ENCODE peak calls at places on chromosomes 4 and X, in four cellular contexts. K, L, B and Q are unnamed samples.

GRCh38 chr4:125315571-125316390 is 1.0 kb downstream of the FAT4 start:
- DNase-seq in K (peak; percentile 18), L (no peak), B (no peak), Q (peak; percentile 18)

GRCh38 chr4:88818650-88819470 is 121.2 kb upstream of the NAP1L5 start:
- DNase-seq in K (peak; percentile 56), L (peak; percentile 15), B (peak; percentile 47), Q (peak; percentile 10)

GRCh38 chr4:40553995-40554394 is 75.7 kb downstream of the RBM47 start:
- DNase-seq in K (no peak), L (no peak), B (peak; percentile 31), Q (no peak)

GRCh38 chrX:154748712-154749339 is 2.1 kb downstream of the GAB3 start:
- DNase-seq in K (peak; percentile 32), L (no peak), B (peak; percentile 85), Q (peak; percentile 56)

GRCh38 chr4:26171953-26172352 is 148.9 kb upstream of the RBPJ start:
- DNase-seq in K (no peak), L (no peak), B (no peak), Q (no peak)

GRCh38 chr4:156923525-156923924 is 48.1 kb downstream of the PDGFC start:
- DNase-seq in K (no peak), L (no peak), B (no peak), Q (no peak)

GRCh38 chr4:77636902-77637301 is 31.3 kb downstream of the CXCL13 start:
- DNase-seq in K (peak; percentile 83), L (no peak), B (peak; percentile 51), Q (peak; percentile 28)

GRCh38 chr4:97639961-97640360 is 503.3 kb downstream of the STPG2 start:
- DNase-seq in K (no peak), L (no peak), B (no peak), Q (no peak)

GRCh38 chrX:11040405-11040804 is 70.7 kb upstream of the HCCS start:
- DNase-seq in K (no peak), L (no peak), B (no peak), Q (no peak)

GRCh38 chrX:25034889-25035288 is 19.1 kb upstream of the ARX start:
- DNase-seq in K (peak; percentile 4), L (no peak), B (peak; percentile 29), Q (no peak)

GRCh38 chr4:65623509-65623908 is 46.8 kb downstream of the EPHA5 start:
- DNase-seq in K (no peak), L (no peak), B (no peak), Q (peak; percentile 13)
- TF ChIP-seq JUNB in K (no peak), L (no peak), B (no peak), Q (no peak)

GRCh38 chr4:47213539-47213938 is 182.2 kb downstream of the GABRB1 start:
- DNase-seq in K (no peak), L (no peak), B (no peak), Q (no peak)

GRCh38 chr4:47215759-47216158 is 184.4 kb downstream of the GABRB1 start:
- DNase-seq in K (no peak), L (no peak), B (no peak), Q (no peak)

GRCh38 chr4:47213106-47213505 is 181.7 kb downstream of the GABRB1 start:
- DNase-seq in K (no peak), L (no peak), B (no peak), Q (no peak)

GRCh38 chr4:47210828-47211227 is 179.5 kb downstream of the GABRB1 start:
- DNase-seq in K (no peak), L (no peak), B (no peak), Q (no peak)

DNA sequence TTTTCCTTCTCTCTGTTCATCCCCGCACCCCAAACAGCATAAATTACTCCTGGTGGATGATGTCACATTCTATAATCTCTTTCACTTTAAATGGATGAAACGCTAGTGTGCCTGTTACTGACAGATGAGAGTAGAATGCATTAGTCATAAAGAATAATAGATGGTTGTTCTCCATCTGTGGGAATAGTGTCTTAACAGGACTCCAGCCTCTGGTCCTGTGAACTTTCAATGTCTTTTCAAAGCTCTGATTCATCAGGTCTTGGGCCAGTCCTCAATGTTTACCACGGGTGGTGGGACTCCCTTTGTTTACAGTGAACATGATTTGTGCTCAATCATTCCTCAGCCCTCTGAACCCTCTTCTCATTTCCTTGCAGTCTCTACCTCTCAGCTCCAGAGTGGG is 182.6 kb downstream of the GABRB1 start:
- DNase-seq in K (peak; percentile 16), L (no peak), B (no peak), Q (no peak)
- TF ChIP-seq MYC in K (no peak), L (no peak), B (no peak), Q (no peak)

DNA sequence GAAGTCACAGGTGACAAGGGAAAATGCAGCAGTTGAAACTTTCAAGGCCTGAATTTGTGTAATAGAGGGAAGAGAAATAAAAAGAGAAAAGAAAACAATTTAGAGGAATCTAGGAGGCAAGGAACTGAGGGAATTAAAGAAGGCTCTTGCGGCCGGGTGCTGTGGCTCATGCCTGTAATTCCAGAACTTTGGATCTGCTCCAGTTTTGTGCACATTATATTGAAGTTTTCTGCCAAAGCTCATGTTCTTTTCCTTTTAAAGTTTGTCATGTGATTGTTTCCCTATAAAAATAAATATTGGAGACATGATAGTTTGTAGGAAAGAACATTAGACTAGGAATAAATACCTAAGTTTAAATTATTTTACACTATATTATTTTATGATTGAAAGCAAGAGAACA is 433.9 kb upstream of the CPEB2 start:
- DNase-seq in K (no peak), L (no peak), B (no peak), Q (no peak)
- TF ChIP-seq RAD21 in K (no peak), L (no peak), B (no peak), Q (no peak)

DNA sequence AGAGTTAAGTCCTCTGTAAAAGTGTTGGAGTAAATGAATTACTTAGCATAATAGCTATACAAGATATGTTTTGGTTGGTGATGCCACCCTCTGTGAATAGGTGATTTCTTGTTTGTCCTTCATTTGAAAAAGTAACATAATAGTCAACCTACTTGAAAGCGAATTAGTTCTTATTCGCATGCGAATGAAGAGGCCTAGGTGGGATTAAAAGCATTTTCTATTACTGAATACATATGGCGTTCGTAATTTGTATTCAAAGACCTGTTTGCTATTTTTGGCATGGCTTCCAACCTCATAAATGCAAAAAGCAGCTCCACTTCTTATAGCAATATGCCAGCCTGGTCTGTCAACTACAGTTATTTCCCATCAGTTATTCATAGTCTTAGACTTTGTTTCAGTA is 261.2 kb downstream of the TENM3 start:
- DNase-seq in K (no peak), L (no peak), B (no peak), Q (no peak)
- TF ChIP-seq JUNB in K (no peak), L (no peak), B (no peak), Q (no peak)

GRCh38 chrX:139751053-139751452 is 43.1 kb upstream of the MCF2 start:
- DNase-seq in K (no peak), L (no peak), B (no peak), Q (no peak)

GRCh38 chrX:139750390-139750789 is 42.4 kb upstream of the MCF2 start:
- DNase-seq in K (no peak), L (no peak), B (no peak), Q (no peak)
- TF ChIP-seq MYC in K (no peak), L (no peak), B (no peak), Q (no peak)

GRCh38 chr4:16262188-16262587 is 35.9 kb upstream of the TAPT1 start:
- DNase-seq in K (no peak), L (no peak), B (no peak), Q (no peak)
- TF ChIP-seq RAD21 in K (no peak), L (no peak), B (no peak), Q (no peak)

GRCh38 chrX:19683358-19683757 is 168.1 kb upstream of the MAP3K15 start:
- DNase-seq in K (no peak), L (no peak), B (no peak), Q (no peak)
- TF ChIP-seq JUNB in K (no peak), L (no peak), B (no peak), Q (no peak)

GRCh38 chrX:134023851-134024281 is 38.5 kb upstream of the GPC3 start:
- DNase-seq in K (peak; percentile 92), L (no peak), B (no peak), Q (no peak)

GRCh38 chrX:134019567-134020206 is 34.3 kb upstream of the GPC3 start:
- DNase-seq in K (peak; percentile 87), L (no peak), B (no peak), Q (no peak)

GRCh38 chrX:134024686-134025377 is 39.4 kb upstream of the GPC3 start:
- DNase-seq in K (no peak), L (no peak), B (no peak), Q (no peak)

GRCh38 chrX:134025986-134026731 is 40.8 kb upstream of the GPC3 start:
- DNase-seq in K (peak; percentile 55), L (no peak), B (peak; percentile 1), Q (no peak)

DNA sequence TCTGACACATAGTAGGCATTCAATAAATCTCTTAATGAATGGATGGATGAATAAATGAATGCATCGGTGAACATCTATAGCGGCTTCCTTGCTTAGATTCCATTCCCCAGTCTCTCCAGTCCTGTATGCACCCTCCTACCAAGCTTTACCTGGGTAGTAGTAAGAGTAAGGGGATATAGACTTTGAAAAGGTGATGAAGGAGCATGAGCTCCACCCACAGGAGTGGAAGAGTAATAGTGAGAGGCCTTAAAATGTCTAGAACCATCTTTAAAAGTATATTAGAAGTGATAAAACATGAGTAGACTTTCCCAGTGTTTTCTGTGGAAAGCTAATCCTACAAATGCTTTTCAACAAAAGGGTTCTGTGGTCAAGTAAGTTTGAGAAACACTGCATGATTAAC is 35.5 kb upstream of the GPC3 start:
- DNase-seq in K (peak; percentile 78), L (no peak), B (no peak), Q (no peak)
- TF ChIP-seq MYC in K (no peak), L (no peak), B (no peak), Q (no peak)